ENCODE peak calls at places on chromosomes 11 and 22, in nine cellular contexts. V is brain microvascular endothelial cell, U is tibial nerve, O is foreskin keratinocyte, Y is endodermal cell, L is foreskin fibroblast, S is mucosa of descending colon, J is ovary, X is fibroblast of lung. D is an unnamed sample.

GRCh38 chr22:46576556-46577351 is 39.3 kb upstream of the CELSR1 start:
- DNase-seq in V (no peak), U (no peak), O (no peak), Y (peak), L (peak), S (peak), J (peak), X (peak), D (no peak)

GRCh38 chr22:21921184-21921721 is 31.4 kb downstream of the PPM1F start:
- DNase-seq in V (no peak), U (no peak), O (no peak), Y (peak), L (no peak), S (no peak), J (no peak), X (no peak), D (no peak)

GRCh38 chr22:36873614-36874308 is 13.0 kb downstream of the NCF4 start:
- DNase-seq in V (peak), U (peak), O (peak), Y (peak), L (peak), S (no peak), J (no peak), X (peak), D (peak)

GRCh38 chr11:102347526-102348331 is 715 bp downstream of the BIRC2 start:
- DNase-seq in V (peak), U (peak), O (peak), Y (peak), L (no peak), S (no peak), J (no peak), X (peak), D (peak)

GRCh38 chr11:116375221-116375620 is 397.6 kb downstream of the BUD13 start:
- DNase-seq in V (no peak), U (no peak), O (no peak), Y (no peak), L (no peak), S (no peak), J (no peak), X (no peak), D (no peak)

GRCh38 chr22:47842119-47842518 is 1079.7 kb downstream of the TBC1D22A start:
- DNase-seq in V (no peak), U (no peak), O (no peak), Y (peak), L (no peak), S (no peak), J (no peak), X (no peak), D (no peak)

GRCh38 chr11:76791861-76792260 is 8.7 kb downstream of the TSKU start:
- DNase-seq in V (peak), U (no peak), O (no peak), Y (no peak), L (peak), S (no peak), J (peak), X (peak), D (peak)

GRCh38 chr11:66047541-66048365 is 1.2 kb downstream of the GAL3ST3 start:
- DNase-seq in V (no peak), U (no peak), O (no peak), Y (no peak), L (no peak), S (no peak), J (no peak), X (no peak), D (no peak)

GRCh38 chr11:10307411-10308207 is 2.7 kb downstream of the ADM start:
- DNase-seq in V (peak), U (peak), O (peak), Y (peak), L (peak), S (peak), J (peak), X (peak), D (peak)

GRCh38 chr11:128643661-128644060 is 50.2 kb upstream of the FLI1 start:
- DNase-seq in V (no peak), U (no peak), O (no peak), Y (peak), L (no peak), S (no peak), J (no peak), X (no peak), D (no peak)

GRCh38 chr11:14007566-14007965 is 45.0 kb downstream of the SPON1 start:
- DNase-seq in V (no peak), U (no peak), O (no peak), Y (no peak), L (no peak), S (no peak), J (no peak), X (no peak), D (no peak)

GRCh38 chr11:79055866-79056632 is 384.8 kb downstream of the TENM4 start:
- DNase-seq in V (peak), U (no peak), O (no peak), Y (no peak), L (peak), S (no peak), J (peak), X (peak), D (peak)

GRCh38 chr11:94332814-94333213 is 28.4 kb downstream of the IZUMO1R start:
- DNase-seq in V (no peak), U (no peak), O (no peak), Y (peak), L (no peak), S (no peak), J (no peak), X (no peak), D (no peak)

GRCh38 chr22:48923165-48923875 is 904.4 kb downstream of the BRD1 start:
- DNase-seq in V (no peak), U (no peak), O (no peak), Y (no peak), L (no peak), S (no peak), J (no peak), X (no peak), D (no peak)

GRCh38 chr11:128294001-128294684 is 293.2 kb downstream of the ETS1 start:
- DNase-seq in V (no peak), U (no peak), O (no peak), Y (no peak), L (no peak), S (peak), J (no peak), X (no peak), D (no peak)

GRCh38 chr11:65887723-65888162 is 528 bp downstream of the FIBP start:
- DNase-seq in V (no peak), U (no peak), O (no peak), Y (no peak), L (peak), S (no peak), J (no peak), X (no peak), D (peak)

GRCh38 chr11:124898711-124899110 is 1.0 kb upstream of the ROBO4 start:
- DNase-seq in V (no peak), U (peak), O (peak), Y (peak), L (peak), S (no peak), J (peak), X (peak), D (no peak)

GRCh38 chr11:106271686-106272085 is 194.2 kb downstream of the AASDHPPT start:
- DNase-seq in V (no peak), U (no peak), O (peak), Y (no peak), L (no peak), S (no peak), J (no peak), X (no peak), D (no peak)

GRCh38 chr22:37985050-37985585 is 763 bp upstream of the SOX10 start:
- DNase-seq in V (no peak), U (no peak), O (no peak), Y (peak), L (no peak), S (no peak), J (no peak), X (no peak), D (no peak)

GRCh38 chr11:31809857-31810778 is 1.0 kb downstream of the PAX6 start:
- DNase-seq in V (no peak), U (no peak), O (no peak), Y (peak), L (peak), S (peak), J (no peak), X (peak), D (no peak)

GRCh38 chr11:440065-441042 is 1.5 kb downstream of the ANO9 start:
- DNase-seq in V (no peak), U (no peak), O (no peak), Y (no peak), L (no peak), S (peak), J (no peak), X (peak), D (no peak)

GRCh38 chr22:24224468-24224867 is 20.4 kb downstream of the GGT5 start:
- DNase-seq in V (no peak), U (no peak), O (no peak), Y (no peak), L (no peak), S (no peak), J (no peak), X (no peak), D (no peak)

GRCh38 chr22:30964858-30965257 is 3.7 kb downstream of the MORC2 start:
- DNase-seq in V (no peak), U (no peak), O (no peak), Y (no peak), L (no peak), S (no peak), J (no peak), X (no peak), D (no peak)

GRCh38 chr22:45240810-45241631 is at the start of gene KIAA0930:
- DNase-seq in V (peak), U (peak), O (no peak), Y (peak), L (peak), S (peak), J (peak), X (peak), D (peak)

GRCh38 chr22:45246060-45246985 is 5.6 kb upstream of the KIAA0930 start:
- DNase-seq in V (peak), U (no peak), O (peak), Y (peak), L (peak), S (peak), J (peak), X (peak), D (peak)

GRCh38 chr22:45239378-45240136 is 1.1 kb downstream of the KIAA0930 start:
- DNase-seq in V (no peak), U (no peak), O (no peak), Y (no peak), L (no peak), S (no peak), J (no peak), X (no peak), D (no peak)

GRCh38 chr22:45240137-45240809 is 421 bp downstream of the KIAA0930 start:
- DNase-seq in V (no peak), U (no peak), O (no peak), Y (peak), L (no peak), S (peak), J (no peak), X (no peak), D (no peak)

DNA sequence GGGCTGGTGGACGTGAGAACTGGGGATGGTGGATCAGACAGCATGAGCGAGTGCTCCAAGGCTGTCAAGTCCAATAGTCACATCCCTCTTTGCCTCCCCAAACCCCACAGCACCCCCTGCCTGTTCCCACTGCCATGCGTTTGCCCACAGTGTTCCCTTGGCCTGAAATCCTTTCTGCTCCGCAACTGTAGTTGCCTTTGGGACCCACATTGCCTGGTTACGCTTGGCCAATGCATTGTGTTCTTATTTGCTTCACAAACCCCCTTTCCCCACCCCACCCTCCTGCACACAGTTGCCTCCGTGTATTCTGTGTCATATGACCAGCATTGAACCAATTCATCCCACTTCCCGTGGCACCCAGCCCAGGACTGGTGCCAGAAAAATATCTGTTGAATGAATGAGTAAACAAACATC is 2.1 kb upstream of the KIAA0930 start:
- DNase-seq in V (no peak), U (no peak), O (no peak), Y (no peak), L (no peak), S (peak), J (no peak), X (no peak), D (no peak)
- TF ChIP-seq CTCF in V (peak), U (peak), O (peak), Y (peak), L (no peak), S (no peak), J (no peak), X (no peak), D (peak)

DNA sequence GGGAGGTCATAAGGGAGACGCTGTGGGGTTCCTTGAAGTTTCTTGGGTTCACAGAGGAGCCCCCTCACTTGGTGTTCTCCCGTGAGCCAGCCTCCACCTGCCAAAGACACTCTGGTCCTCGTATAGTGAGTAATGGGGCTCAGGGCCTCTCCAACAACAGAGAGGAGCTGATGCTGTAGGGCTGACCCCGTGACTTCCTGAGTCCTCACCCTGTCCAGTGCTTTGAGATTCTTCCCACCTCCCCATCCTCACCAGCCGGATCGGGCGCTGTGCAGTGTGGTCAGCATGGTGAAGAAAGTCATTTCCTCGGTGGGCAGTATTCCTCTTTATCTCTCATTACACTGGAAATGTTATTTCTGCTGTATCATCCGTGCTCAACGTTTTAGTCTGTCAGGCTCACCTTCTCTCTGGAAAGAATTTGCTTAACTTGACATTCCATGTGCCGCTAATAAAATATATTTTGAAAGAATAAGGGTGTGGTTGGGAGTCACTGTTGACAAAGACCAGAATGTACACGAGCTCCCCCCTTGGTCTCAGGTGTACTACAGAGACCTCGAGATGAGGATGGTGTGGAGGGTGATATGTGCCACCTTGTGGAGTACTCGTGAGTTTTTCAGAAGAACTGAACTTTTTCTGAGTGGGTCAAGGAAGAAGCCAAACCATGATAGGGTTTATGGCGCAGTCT is 25.7 kb upstream of the SCGB1A1 start:
- DNase-seq in V (no peak), U (no peak), O (no peak), Y (no peak), L (no peak), S (no peak), J (no peak), X (no peak), D (no peak)
- TF ChIP-seq CTCF in V (peak), U (no peak), O (peak), Y (peak), L (no peak), S (no peak), J (no peak), X (no peak), D (peak)

GRCh38 chr11:8055111-8055835 is 25.7 kb upstream of the TUB start:
- DNase-seq in V (no peak), U (no peak), O (no peak), Y (peak), L (no peak), S (no peak), J (no peak), X (no peak), D (no peak)
- TF ChIP-seq CTCF in V (peak), U (no peak), O (peak), Y (peak), L (no peak), S (no peak), J (no peak), X (no peak), D (peak)

GRCh38 chr11:56396047-56396446 is 16.4 kb upstream of the OR5AL1 start:
- DNase-seq in V (no peak), U (no peak), O (no peak), Y (no peak), L (no peak), S (no peak), J (no peak), X (no peak), D (no peak)
- TF ChIP-seq CTCF in V (no peak), U (no peak), O (no peak), Y (peak), L (no peak), S (no peak), J (no peak), X (no peak), D (no peak)

D was measured in HFFc6.